ENCODE peak calls at places on chromosomes 7 and 10, in four cellular contexts. B, S, W and D are unnamed samples.

GRCh38 chr10:14016942-14017341 is 313.8 kb downstream of the FRMD4A start:
- DNase-seq in B (no peak), S (no peak), W (no peak), D (no peak)

GRCh38 chr7:72403677-72404076 is 8.5 kb downstream of the CALN1 start:
- DNase-seq in W (no peak), S (no peak), B (no peak), D (no peak)

GRCh38 chr10:70093335-70093944 is 39.2 kb downstream of the AIFM2 start:
- DNase-seq in S (no peak), B (no peak), W (no peak), D (no peak)

GRCh38 chr7:76318488-76319353 is 16.2 kb downstream of the HSPB1 start:
- DNase-seq in S (peak; percentile 77), B (peak; percentile 80), W (peak; percentile 64), D (peak; percentile 89)

GRCh38 chr10:78437407-78437768 is 403.7 kb downstream of the RPS24 start:
- DNase-seq in S (no peak), B (no peak), W (no peak), D (no peak)

GRCh38 chr7:1508277-1508758 is 4.1 kb upstream of the INTS1 start:
- DNase-seq in B (no peak), W (no peak), S (no peak), D (no peak)

GRCh38 chr10:44966129-44966815 is 6.7 kb downstream of the RASSF4 start:
- DNase-seq in W (no peak), B (no peak), S (no peak), D (no peak)

GRCh38 chr10:61882621-61883375 is 18.7 kb upstream of the ARID5B start:
- DNase-seq in W (no peak), S (no peak), B (no peak), D (peak; percentile 58)

GRCh38 chr10:123390332-123390731 is 236.1 kb downstream of the BUB3 start:
- DNase-seq in S (no peak), W (no peak), B (no peak), D (no peak)

GRCh38 chr10:76205361-76205760 is 773.9 kb downstream of the LRMDA start:
- DNase-seq in B (no peak), W (no peak), S (no peak), D (no peak)

GRCh38 chr10:127302343-127302742 is 106.0 kb upstream of the INSYN2A start:
- DNase-seq in S (no peak), W (no peak), B (no peak), D (no peak)

GRCh38 chr7:82677493-82677892 is 233.9 kb upstream of the CACNA2D1 start:
- DNase-seq in B (no peak), S (no peak), W (no peak), D (peak; percentile 43)

GRCh38 chr7:140475747-140476333 is 3.5 kb downstream of the MKRN1 start:
- DNase-seq in W (no peak), S (peak; percentile 60), B (peak; percentile 64), D (peak; percentile 41)

GRCh38 chr10:125554016-125554703 is 128.8 kb downstream of the TEX36 start:
- DNase-seq in B (no peak), W (no peak), S (no peak), D (no peak)

GRCh38 chr10:110337906-110338305 is 33.2 kb upstream of the SMNDC1 start:
- DNase-seq in W (no peak), S (no peak), B (no peak), D (peak; percentile 57)

GRCh38 chr10:57468886-57469432 is 798.7 kb downstream of the IPMK start:
- DNase-seq in B (no peak), W (no peak), S (no peak), D (no peak)

GRCh38 chr10:77744249-77744648 is 106.6 kb upstream of the KCNMA1 start:
- DNase-seq in S (no peak), B (no peak), W (no peak), D (no peak)

GRCh38 chr7:25659841-25660240 is 431.6 kb upstream of the NPVF start:
- DNase-seq in W (no peak), B (no peak), S (no peak), D (no peak)
- TF ChIP-seq FOS in W (no peak), B (no peak), S (no peak), D (no peak)

DNA sequence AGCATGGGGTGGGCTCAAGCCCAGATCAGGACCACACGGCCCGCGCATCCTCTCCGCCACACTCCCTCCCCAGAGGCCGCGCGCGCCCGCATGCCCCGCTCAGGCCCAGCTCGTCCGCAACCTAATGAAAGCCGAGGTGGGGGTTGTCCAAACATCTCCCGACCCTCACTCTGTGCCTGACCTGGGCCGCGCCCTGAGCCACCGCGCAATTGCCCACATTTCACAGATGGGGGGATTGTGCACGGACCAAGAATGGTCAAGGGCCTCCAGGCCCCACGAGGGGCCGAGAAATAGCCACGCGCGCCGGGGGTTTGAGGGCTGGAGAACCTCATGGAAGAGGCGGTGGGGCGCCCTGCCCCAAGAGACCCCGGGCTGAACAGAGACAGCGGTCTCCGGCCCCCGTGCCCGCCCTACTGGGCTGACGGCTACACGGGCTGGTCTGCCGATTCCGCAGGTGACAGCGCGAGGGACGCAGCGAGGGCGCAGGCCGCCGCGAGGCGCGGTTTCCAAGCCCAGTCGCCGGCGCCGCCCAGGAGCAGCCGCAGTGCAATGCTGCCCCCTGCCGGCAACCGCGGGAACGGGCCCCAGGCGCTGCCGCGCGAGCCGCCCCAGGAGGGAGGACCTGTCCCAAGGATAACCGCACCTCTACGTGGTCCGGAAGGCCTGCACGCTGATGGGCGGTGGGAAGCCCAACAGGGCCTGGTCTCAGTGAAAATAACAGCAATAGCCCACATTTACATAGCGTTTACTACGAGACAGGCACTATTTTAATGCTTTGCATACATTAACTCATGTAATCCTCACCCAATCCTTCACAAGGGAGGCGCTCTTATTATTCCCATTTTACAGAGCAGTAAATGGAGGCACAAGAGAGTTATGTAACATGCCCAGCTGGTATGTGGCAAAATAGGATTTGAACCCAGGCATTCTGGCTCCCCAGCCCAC is 10.5 kb upstream of the GRID1 start:
- DNase-seq in W (no peak), S (peak; percentile 56), B (peak; percentile 79), D (peak; percentile 28)
- TF ChIP-seq FOS in W (no peak), S (no peak), B (no peak), D (no peak)

DNA sequence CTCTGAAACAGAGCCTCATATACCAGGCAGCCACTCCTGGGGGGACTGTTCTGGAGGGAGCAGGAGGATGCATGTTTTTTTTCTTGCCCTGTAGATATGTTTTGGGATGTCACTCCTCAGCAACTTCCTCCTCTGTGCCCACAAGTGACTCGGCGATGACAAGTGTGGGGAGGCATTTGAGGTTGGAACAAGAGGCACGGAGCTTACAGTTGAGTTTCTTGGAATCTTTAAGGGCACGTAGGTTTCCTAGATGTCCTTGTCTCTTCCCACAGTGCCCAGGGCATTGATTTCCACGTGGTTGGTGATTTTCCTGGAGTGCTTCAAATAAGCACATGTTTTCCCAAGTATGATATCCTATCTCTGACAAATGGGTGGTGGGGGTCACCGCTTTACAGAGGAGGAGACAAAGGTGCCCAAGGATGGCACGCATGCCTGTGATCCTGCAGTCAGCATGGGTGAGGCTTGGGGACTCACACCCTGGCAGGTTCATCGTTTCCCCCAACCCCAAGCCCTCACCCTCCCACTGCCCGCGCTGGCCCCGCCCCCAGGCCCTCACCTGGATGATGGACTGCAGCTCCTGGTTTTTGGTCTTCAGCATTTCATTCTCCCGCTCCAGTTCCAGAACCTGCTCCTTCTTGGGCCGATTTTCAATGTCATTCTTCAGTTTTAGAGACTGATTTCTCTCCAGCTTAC is 95.2 kb upstream of the GNA12 start:
- DNase-seq in B (no peak), W (no peak), S (no peak), D (peak; percentile 9)
- TF ChIP-seq FOS in B (no peak), W (no peak), S (no peak), D (no peak)

DNA sequence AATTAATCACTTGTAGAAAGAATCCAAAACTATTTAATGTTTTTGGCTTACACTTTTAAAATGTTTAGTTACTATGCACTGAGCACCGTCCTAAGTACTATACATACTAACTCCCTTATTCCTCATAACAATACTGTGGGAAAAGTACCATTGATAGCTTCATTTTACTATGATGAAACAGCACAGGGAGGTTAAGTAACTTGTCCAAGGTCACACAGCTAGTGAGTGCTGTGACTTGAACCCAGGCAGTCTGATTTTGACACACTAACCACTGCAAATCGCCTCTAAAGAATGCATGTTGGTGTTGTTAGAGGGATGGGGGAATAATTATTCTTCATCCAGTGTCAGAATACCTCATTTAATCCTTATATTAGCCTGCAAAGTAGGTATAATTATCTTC is 1.9 kb upstream of the RELN start:
- DNase-seq in S (no peak), W (no peak), B (no peak), D (no peak)
- TF ChIP-seq FOS in S (no peak), W (no peak), B (no peak), D (no peak)

GRCh38 chr7:105649727-105650381 is 68.6 kb upstream of the EFCAB10 start:
- DNase-seq in S (no peak), W (no peak), B (no peak), D (peak; percentile 75)
- TF ChIP-seq FOS in S (no peak), W (no peak), B (no peak), D (no peak)

DNA sequence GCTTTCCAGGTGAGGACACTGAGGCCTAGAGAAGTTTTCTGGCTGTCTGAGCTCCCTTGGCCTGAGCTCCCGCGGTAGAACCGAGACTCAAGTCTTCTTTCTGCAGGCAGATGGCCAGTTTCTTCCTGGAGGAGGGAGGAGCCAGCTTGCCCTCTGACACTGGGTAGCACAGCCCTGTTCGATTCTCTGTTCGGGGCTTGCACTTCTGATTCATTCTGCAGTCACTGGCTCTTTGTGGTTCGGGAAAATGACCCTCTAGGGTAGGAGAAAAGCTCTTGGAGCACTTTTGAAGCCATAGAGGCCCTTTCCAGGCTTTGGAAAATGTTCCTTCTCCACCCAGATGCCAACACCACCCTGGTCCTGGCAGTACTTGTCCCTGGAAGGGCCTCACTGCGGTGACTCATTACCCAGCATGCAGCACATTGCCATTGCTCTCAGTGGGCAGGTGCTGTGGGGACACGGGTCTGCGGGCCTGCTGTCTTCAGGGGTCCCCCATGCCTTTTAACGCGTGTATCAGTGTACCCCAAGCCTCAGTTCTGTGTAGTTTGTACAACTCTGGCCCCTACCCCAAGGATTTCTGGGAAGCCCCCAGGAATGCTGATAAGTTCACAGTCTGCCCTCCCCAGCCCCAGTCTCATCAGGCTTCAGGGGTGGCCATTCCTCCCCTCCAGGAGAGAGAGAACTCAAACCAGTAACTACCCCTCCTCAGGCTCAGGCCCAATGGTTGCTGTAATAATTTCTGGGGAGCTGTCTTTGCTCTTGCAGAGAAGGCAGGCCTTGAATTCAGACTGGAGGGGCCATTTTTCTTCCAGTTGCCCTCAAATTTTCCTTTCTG is 11.9 kb downstream of the CHST3 start:
- DNase-seq in S (peak; percentile 44), B (no peak), W (no peak), D (peak; percentile 83)
- TF ChIP-seq FOS in S (peak; percentile 72), B (no peak), W (no peak), D (peak; percentile 44)